ENCODE peak calls at places on chromosomes 1 and 21, in four cellular contexts. X is cardiac muscle cell, Z is upper lobe of right lung, H is tibial artery. F is an unnamed sample.

GRCh38 chr1:5886541-5887435 is 105.4 kb downstream of the NPHP4 start:
- DNase-seq in X (no peak), Z (no peak), H (no peak), F (no peak)

GRCh38 chr1:183143576-183144315 is 42.3 kb upstream of the LAMC2 start:
- DNase-seq in X (no peak), Z (no peak), H (no peak), F (no peak)

GRCh38 chr1:145892486-145893087 is 6.9 kb upstream of the ANKRD35 start:
- DNase-seq in X (peak; percentile 84), Z (peak; percentile 33), H (peak; percentile 65), F (no peak)

GRCh38 chr1:161182214-161182613 is 4.9 kb upstream of the B4GALT3 start:
- DNase-seq in X (no peak), Z (peak; percentile 29), H (peak; percentile 24), F (no peak)

GRCh38 chr1:166165661-166166399 is 971 bp downstream of the FAM78B start:
- DNase-seq in X (no peak), Z (no peak), H (peak; percentile 64), F (peak; percentile 14)

GRCh38 chr1:32811265-32811664 is 5.9 kb downstream of the YARS1 start:
- DNase-seq in X (no peak), Z (no peak), H (no peak), F (no peak)

GRCh38 chr1:31435471-31436409 is 22.7 kb downstream of the SERINC2 start:
- DNase-seq in X (no peak), Z (peak; percentile 32), H (peak; percentile 53), F (no peak)

GRCh38 chr1:14334336-14335176 is 263.9 kb upstream of the KAZN start:
- DNase-seq in X (no peak), Z (no peak), H (no peak), F (no peak)

GRCh38 chr21:27807596-27807995 is 840.7 kb upstream of the ADAMTS5 start:
- DNase-seq in X (no peak), Z (no peak), H (no peak), F (no peak)

GRCh38 chr1:1680912-1681273 is 11.7 kb downstream of the SLC35E2B start:
- DNase-seq in X (no peak), Z (no peak), H (peak; percentile 40), F (no peak)

GRCh38 chr1:227768640-227769039 is 33.4 kb downstream of the SNAP47 start:
- DNase-seq in X (no peak), Z (peak; percentile 46), H (no peak), F (no peak)

GRCh38 chr1:228940931-228941330 is 205.7 kb downstream of the RHOU start:
- DNase-seq in X (peak; percentile 43), Z (no peak), H (no peak), F (no peak)

GRCh38 chr1:39505289-39505688 is 13.9 kb downstream of the BMP8A start:
- DNase-seq in X (no peak), Z (no peak), H (no peak), F (no peak)

GRCh38 chr1:19812875-19813650 is 2.0 kb downstream of the RNF186 start:
- DNase-seq in X (no peak), Z (no peak), H (no peak), F (no peak)

GRCh38 chr1:235403598-235403997 is 36.4 kb downstream of the TBCE start:
- DNase-seq in X (no peak), Z (no peak), H (no peak), F (peak; percentile 1)

GRCh38 chr1:235399661-235400060 is 32.4 kb downstream of the TBCE start:
- DNase-seq in X (no peak), Z (no peak), H (no peak), F (peak; percentile 3)

GRCh38 chr1:235404190-235404589 is 37.0 kb downstream of the TBCE start:
- DNase-seq in X (no peak), Z (no peak), H (no peak), F (peak; percentile 1)

GRCh38 chr1:235401251-235401650 is 34.0 kb downstream of the TBCE start:
- DNase-seq in X (peak; percentile 24), Z (no peak), H (no peak), F (peak; percentile 0)

DNA sequence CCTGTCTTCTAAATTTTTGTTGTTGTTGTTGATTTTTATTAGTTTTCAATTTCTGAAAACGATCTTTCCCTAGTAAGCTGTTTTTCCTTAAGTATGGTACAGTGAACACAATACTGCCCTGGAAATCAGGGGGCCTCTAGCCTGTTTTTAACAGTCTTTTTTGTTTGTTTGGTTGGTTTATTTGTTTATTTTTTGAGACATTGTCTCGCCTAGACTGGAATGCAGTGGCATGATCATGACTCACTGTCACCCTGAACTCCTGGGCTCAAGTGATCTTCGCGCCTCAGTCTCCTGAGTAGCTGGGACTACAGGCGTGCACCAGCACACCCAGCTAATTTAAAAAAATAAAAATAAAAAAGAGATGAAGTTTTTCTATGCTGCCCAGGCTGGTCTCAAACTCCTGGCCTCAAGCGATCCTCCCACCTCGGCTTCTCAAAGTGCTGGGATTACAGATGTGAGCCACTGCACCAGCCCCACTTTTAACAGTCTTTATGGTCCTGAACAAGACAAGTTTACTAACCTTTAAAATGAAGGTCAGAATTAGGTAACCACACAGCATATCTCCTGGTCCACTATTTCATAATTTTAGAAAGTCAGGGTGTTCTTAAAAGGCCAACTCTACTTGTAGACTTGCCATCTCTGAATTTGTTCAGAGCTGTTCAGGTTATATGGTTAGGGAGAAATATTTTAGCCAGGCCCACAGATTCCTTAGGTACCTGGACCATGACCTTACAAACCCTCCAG is 35.4 kb downstream of the TBCE start:
- DNase-seq in X (no peak), Z (no peak), H (no peak), F (peak; percentile 4)
- H3K27ac ChIP-seq in X (no peak overlapping the region), Z (no peak overlapping the region), H (no peak overlapping the region), F (no peak overlapping the region)

GRCh38 chr1:46153228-46153627 is 20.8 kb upstream of the PIK3R3 start:
- DNase-seq in X (no peak), Z (no peak), H (no peak), F (no peak)
- H3K4me3 ChIP-seq in X (no peak overlapping the region), Z (no peak overlapping the region), H (no peak overlapping the region), F (no peak overlapping the region)

DNA sequence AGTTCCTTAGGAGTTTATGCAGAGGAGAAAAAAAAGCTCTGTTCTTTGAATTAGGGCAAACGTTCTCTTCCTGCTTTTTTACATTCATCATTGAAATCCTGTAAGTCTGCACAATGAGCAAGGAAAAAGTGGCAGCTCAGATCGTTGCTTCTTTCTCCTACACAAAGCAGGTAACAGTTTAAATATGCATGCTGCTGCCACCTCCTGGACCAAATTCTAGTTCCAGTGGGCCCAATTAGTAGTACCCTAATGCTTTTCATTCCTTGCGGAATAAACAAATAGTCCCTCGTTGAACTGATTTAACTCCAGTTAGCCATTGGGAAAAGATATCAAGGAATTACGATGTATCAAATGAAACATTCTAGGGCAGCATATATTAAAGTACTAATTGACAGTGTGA is 20.1 kb downstream of the YTHDF2 start:
- DNase-seq in X (peak; percentile 27), Z (no peak), H (no peak), F (no peak)
- H3K27ac ChIP-seq in X (peak overlapping the region; percentile 10), Z (no peak overlapping the region), H (no peak overlapping the region), F (no peak overlapping the region)

DNA sequence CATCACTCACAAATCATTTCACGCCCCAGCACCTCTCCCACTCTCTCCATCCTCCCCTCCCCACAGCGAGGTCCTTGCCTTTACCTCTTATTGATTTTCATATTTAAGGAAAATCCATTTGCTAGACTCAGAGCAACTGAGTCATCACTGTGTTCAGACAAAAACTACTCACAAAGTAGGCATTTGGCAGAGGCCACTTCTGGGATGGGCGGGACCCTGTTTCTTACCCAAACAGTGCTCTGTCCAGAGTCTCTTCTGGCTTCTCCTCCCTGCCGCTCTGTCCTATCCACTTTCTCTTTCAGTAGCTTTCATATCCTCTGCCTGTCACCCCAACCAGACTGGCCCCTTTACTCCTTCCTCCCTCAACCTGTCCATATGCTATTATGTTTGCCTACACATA is 2.4 kb upstream of the NAV1 start:
- DNase-seq in X (peak; percentile 75), Z (no peak), H (peak; percentile 88), F (no peak)
- H3K4me3 ChIP-seq in X (no peak overlapping the region), Z (no peak overlapping the region), H (no peak overlapping the region), F (no peak overlapping the region)

GRCh38 chr1:7783826-7784491 is at the start of gene PER3:
- DNase-seq in X (peak; percentile 99), Z (peak; percentile 99), H (peak; percentile 99), F (peak; percentile 96)

GRCh38 chr1:7784492-7785071 is 491 bp downstream of the PER3 start:
- DNase-seq in X (peak; percentile 2), Z (no peak), H (peak; percentile 76), F (peak; percentile 42)

GRCh38 chr1:7786785-7787184 is 2.7 kb downstream of the PER3 start:
- DNase-seq in X (no peak), Z (no peak), H (no peak), F (no peak)

GRCh38 chr1:7783178-7783711 is 846 bp upstream of the PER3 start:
- DNase-seq in X (peak; percentile 69), Z (peak; percentile 92), H (peak; percentile 93), F (peak; percentile 91)

GRCh38 chr1:7785108-7785507 is 1.0 kb downstream of the PER3 start:
- DNase-seq in X (no peak), Z (no peak), H (no peak), F (no peak)
- H3K27ac ChIP-seq in X (no peak overlapping the region), Z (peak overlapping the region; percentile 91), H (peak overlapping the region; percentile 97), F (peak overlapping the region; percentile 89)

GRCh38 chr1:65423884-65424655 is 3.6 kb downstream of the LEPR start:
- DNase-seq in X (peak; percentile 89), Z (no peak), H (no peak), F (no peak)
- H3K4me3 ChIP-seq in X (no peak overlapping the region), Z (no peak overlapping the region), H (no peak overlapping the region), F (no peak overlapping the region)

DNA sequence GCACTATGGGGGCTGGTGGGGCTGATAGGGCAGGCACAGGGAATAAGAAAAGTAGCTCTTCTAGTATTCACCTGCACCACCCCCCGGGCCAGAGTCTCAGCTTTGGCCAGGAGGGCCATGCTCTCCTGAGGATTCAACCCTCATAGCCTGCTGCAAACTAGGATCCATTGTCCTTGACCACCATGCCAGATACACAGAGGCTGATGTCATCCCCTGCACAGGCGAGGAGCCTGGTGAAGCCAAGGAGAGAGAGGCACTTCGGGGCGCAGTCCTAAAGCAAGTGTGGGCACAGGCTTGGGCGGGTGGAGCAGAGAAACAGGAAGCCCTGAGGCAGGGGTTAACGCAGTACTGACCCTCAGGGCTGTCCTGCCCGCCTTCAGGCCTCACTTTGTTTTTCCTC is 29.5 kb downstream of the TMEM53 start:
- DNase-seq in X (no peak), Z (no peak), H (no peak), F (no peak)
- H3K27ac ChIP-seq in X (no peak overlapping the region), Z (no peak overlapping the region), H (no peak overlapping the region), F (no peak overlapping the region)

GRCh38 chr1:117173006-117173405 is 37.7 kb downstream of the VTCN1 start:
- DNase-seq in X (no peak), Z (no peak), H (no peak), F (no peak)
- H3K4me3 ChIP-seq in X (no peak overlapping the region), Z (no peak overlapping the region), H (no peak overlapping the region), F (no peak overlapping the region)